ENCODE peak calls at places on chromosomes 2 and 18, in five cellular contexts. J is stomach, M is psoas muscle, Z is B cell, R is neural progenitor cell. X is an unnamed sample.

GRCh38 chr2:72263043-72263780 is 115.5 kb upstream of the CYP26B1 start:
- DNase-seq in J (no peak), M (no peak), Z (no peak), R (no peak), X (peak; percentile 29)

GRCh38 chr2:84857566-84857965 is 23.3 kb downstream of the TRABD2A start:
- DNase-seq in J (no peak), M (no peak), Z (no peak), R (no peak), X (no peak)

GRCh38 chr2:189249171-189249570 is 69.6 kb upstream of the COL5A2 start:
- DNase-seq in J (no peak), M (no peak), Z (no peak), R (no peak), X (peak; percentile 62)

GRCh38 chr2:237427807-237428506 is 14.0 kb upstream of the COL6A3 start:
- DNase-seq in J (no peak), M (no peak), Z (no peak), R (no peak), X (no peak)

GRCh38 chr2:16615687-16616615 is 49.7 kb downstream of the CYRIA start:
- DNase-seq in J (no peak), M (peak; percentile 59), Z (no peak), R (no peak), X (no peak)

GRCh38 chr2:6394266-6394665 is 471.4 kb downstream of the CMPK2 start:
- DNase-seq in J (no peak), M (no peak), Z (no peak), R (no peak), X (no peak)

GRCh38 chr2:145258903-145259579 is 739.1 kb upstream of the ZEB2 start:
- DNase-seq in J (no peak), M (no peak), Z (no peak), R (no peak), X (no peak)

GRCh38 chr2:189276277-189276676 is 96.7 kb upstream of the COL5A2 start:
- DNase-seq in J (no peak), M (no peak), Z (no peak), R (no peak), X (peak; percentile 83)

GRCh38 chr2:217398101-217398500 is 538.2 kb upstream of the TNP1 start:
- DNase-seq in J (no peak), M (no peak), Z (no peak), R (no peak), X (no peak)

GRCh38 chr2:218383892-218384519 is 1.9 kb downstream of the SLC11A1 start:
- DNase-seq in J (no peak), M (no peak), Z (no peak), R (no peak), X (no peak)

GRCh38 chr18:59385191-59385590 is 26.1 kb upstream of the LMAN1 start:
- DNase-seq in J (no peak), M (peak; percentile 62), Z (no peak), R (no peak), X (no peak)

GRCh38 chr2:178426388-178426787 is 24.6 kb downstream of the PRKRA start:
- DNase-seq in J (no peak), M (no peak), Z (no peak), R (no peak), X (peak; percentile 13)

GRCh38 chr2:8756230-8756629 is 74.4 kb downstream of the ID2 start:
- DNase-seq in J (no peak), M (no peak), Z (no peak), R (no peak), X (no peak)

GRCh38 chr2:8767324-8767723 is 70.1 kb downstream of the KIDINS220 start:
- DNase-seq in J (no peak), M (no peak), Z (no peak), R (no peak), X (no peak)

DNA sequence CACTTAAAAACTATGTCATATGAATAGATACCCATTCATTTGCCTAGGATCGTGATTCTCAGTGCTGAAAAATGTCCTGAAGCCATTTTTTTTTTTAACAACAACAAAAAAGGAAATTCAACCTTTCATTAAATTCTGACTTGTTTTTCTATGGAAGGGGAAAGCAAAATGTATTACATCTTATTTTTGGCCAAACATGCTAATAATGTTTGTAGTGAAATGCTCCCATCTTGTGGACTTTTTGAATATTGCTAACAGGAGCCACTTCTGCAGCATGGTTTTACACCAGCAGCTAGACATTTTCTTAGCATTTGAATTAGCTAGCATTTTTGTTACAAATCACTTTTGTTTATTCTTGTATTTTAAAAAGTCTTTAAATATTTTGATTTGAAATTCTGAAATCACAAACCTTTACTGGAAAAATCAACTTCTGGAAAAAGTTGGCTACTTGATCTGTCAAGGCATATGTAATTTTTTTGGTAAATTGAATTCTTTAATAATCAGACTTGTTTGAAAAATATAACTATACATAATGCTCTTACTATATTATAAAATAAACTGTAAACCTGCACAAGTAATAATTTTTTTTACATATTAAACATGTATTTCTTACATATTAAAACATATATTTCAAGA is 75.8 kb downstream of the KIDINS220 start:
- DNase-seq in J (no peak), M (no peak), Z (no peak), R (peak; percentile 42), X (peak; percentile 46)
- TF ChIP-seq CTCF in J (peak; percentile 17), M (peak; percentile 38), Z (peak; percentile 29), R (peak; percentile 63), X (peak; percentile 84)

DNA sequence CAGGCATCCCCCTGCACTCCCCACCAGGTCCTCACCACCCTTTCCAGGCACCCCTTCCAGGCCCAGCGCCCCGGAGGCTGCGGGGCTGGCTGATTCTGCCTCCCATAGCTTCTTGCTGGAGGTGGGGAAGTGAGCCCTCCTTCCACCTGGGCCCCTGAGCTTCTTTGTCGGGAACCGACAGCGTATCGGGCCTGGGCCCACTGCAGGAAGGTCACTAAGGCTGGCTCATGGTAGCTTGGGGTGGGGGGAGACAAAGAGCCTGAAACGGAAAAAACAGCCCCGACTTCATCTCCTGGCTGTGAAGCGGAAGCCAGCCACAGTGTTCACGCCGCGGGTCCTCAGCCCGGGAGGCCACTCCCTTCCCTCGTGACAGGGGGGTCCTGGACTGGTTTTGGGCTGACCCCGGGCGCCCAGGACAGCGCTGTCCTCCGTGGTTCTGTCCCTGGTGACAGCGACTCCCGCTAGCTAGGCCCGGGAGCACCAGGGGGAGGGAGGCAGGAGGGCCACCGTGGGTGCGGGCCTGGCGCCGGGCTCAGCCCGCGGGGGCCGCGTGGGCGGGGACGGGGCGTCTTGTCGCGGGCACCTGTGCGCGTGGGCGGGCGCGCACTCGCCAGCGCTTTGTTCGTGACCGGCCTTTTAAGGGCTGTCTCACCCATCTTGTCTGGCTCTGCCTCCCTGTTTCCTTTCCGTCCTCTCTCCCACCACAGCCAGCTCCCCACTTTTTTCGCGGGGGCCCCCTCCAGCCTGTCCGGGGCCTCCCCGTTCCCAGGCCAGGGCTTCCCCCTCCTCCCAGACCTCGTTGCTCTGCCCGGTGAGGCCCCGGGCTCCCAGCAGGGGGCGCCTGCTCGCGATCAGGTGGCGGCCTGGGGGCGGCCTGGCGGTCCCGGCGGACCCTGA is 64.9 kb downstream of the DNMT3A start:
- DNase-seq in J (peak; percentile 55), M (peak; percentile 84), Z (peak; percentile 90), R (peak; percentile 84), X (no peak)
- TF ChIP-seq CTCF in J (peak; percentile 89), M (peak; percentile 71), Z (peak; percentile 83), R (peak; percentile 85), X (peak; percentile 76)

GRCh38 chr2:137700681-137701080 is 263.6 kb upstream of the HNMT start:
- DNase-seq in J (no peak), M (no peak), Z (no peak), R (peak; percentile 3), X (no peak)
- TF ChIP-seq CTCF in J (no peak), M (no peak), Z (no peak), R (no peak), X (no peak)

DNA sequence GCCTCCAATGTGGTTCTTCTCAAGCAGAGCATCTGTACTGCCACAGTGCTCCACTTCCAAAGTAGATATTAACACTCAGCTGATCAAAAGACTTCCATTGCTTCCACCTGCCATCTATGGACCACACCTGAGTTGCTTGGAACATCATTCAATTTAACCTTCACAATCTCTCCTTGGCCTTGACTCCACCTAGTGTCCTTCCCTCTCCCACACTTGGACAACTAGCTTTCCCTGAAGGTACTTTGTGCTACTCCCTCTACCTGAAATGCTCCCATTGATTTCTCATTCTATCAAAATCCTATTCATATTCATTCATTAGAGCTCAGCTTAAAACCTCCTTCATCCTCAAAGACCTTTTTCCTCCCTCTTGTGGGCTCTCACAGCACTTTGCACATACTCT is 48.7 kb downstream of the SOWAHC start:
- DNase-seq in J (no peak), M (no peak), Z (no peak), R (no peak), X (no peak)
- TF ChIP-seq CTCF in J (no peak), M (no peak), Z (no peak), R (no peak), X (peak; percentile 21)

GRCh38 chr2:38521835-38522234 is 80.9 kb downstream of the HNRNPLL start:
- DNase-seq in J (no peak), M (no peak), Z (no peak), R (no peak), X (no peak)

GRCh38 chr2:38522754-38523349 is 79.9 kb downstream of the HNRNPLL start:
- DNase-seq in J (no peak), M (no peak), Z (no peak), R (no peak), X (no peak)

GRCh38 chr2:38524580-38524979 is 78.1 kb downstream of the HNRNPLL start:
- DNase-seq in J (no peak), M (no peak), Z (no peak), R (no peak), X (no peak)

GRCh38 chr2:38526195-38526594 is 76.5 kb downstream of the HNRNPLL start:
- DNase-seq in J (no peak), M (no peak), Z (no peak), R (no peak), X (no peak)

GRCh38 chr2:38523728-38524437 is 78.8 kb downstream of the HNRNPLL start:
- DNase-seq in J (no peak), M (no peak), Z (no peak), R (peak; percentile 38), X (no peak)
- TF ChIP-seq CTCF in J (no peak), M (peak; percentile 21), Z (no peak), R (peak; percentile 54), X (peak; percentile 26)

GRCh38 chr18:25915907-25916306 is 174.5 kb downstream of the SS18 start:
- DNase-seq in J (no peak), M (no peak), Z (no peak), R (no peak), X (no peak)
- TF ChIP-seq CTCF in J (no peak), M (no peak), Z (no peak), R (peak; percentile 43), X (peak; percentile 47)

GRCh38 chr2:212554233-212554632 is 15.6 kb upstream of the ERBB4 start:
- DNase-seq in J (no peak), M (no peak), Z (no peak), R (no peak), X (no peak)

GRCh38 chr2:212547716-212548458 is 9.3 kb upstream of the ERBB4 start:
- DNase-seq in J (no peak), M (no peak), Z (no peak), R (no peak), X (no peak)

GRCh38 chr2:212549463-212549862 is 10.9 kb upstream of the ERBB4 start:
- DNase-seq in J (no peak), M (no peak), Z (no peak), R (no peak), X (no peak)

GRCh38 chr2:212546669-212547068 is 8.1 kb upstream of the ERBB4 start:
- DNase-seq in J (no peak), M (no peak), Z (no peak), R (no peak), X (no peak)

GRCh38 chr2:212548459-212548815 is 9.8 kb upstream of the ERBB4 start:
- DNase-seq in J (no peak), M (no peak), Z (no peak), R (peak; percentile 50), X (peak; percentile 57)
- TF ChIP-seq CTCF in J (no peak), M (peak; percentile 53), Z (no peak), R (peak; percentile 61), X (peak; percentile 75)

GRCh38 chr2:182915369-182916326 is 49.2 kb upstream of the FRZB start:
- DNase-seq in J (no peak), M (peak; percentile 75), Z (no peak), R (no peak), X (peak; percentile 86)
- TF ChIP-seq CTCF in J (no peak), M (peak; percentile 10), Z (no peak), R (no peak), X (no peak)

X was measured in HFFc6.